ENCODE peak calls at places on chromosomes 11 and 22, in five cellular contexts. G, D, C, O and W are unnamed samples.

GRCh38 chr22:25477358-25477757 is 87.1 kb upstream of the GRK3 start:
- DNase-seq in G (no peak), D (no peak), C (no peak), O (no peak), W (no peak)

GRCh38 chr22:45478108-45478771 is 24.4 kb upstream of the FBLN1 start:
- DNase-seq in G (no peak), D (peak), C (no peak), O (peak), W (no peak)

GRCh38 chr11:70265341-70265740 is 5.1 kb upstream of the PPFIA1 start:
- DNase-seq in G (no peak), D (no peak), C (no peak), O (no peak), W (peak)

GRCh38 chr11:94020777-94021615 is at the start of gene HEPHL1:
- DNase-seq in G (no peak), D (no peak), C (no peak), O (no peak), W (no peak)

GRCh38 chr11:36744375-36745168 is 146.5 kb upstream of the RAG2 start:
- DNase-seq in G (peak), D (peak), C (peak), O (peak), W (peak)

GRCh38 chr11:70251583-70252285 is 18.8 kb upstream of the PPFIA1 start:
- DNase-seq in G (no peak), D (no peak), C (no peak), O (no peak), W (no peak)

GRCh38 chr11:117912497-117912896 is 16.7 kb downstream of the TMPRSS13 start:
- DNase-seq in G (peak), D (no peak), C (peak), O (no peak), W (no peak)

GRCh38 chr11:104625246-104625645 is 273.0 kb downstream of the CASP12 start:
- DNase-seq in G (no peak), D (peak), C (no peak), O (peak), W (no peak)

GRCh38 chr11:86230921-86231320 is 13.6 kb upstream of the EED start:
- DNase-seq in G (no peak), D (no peak), C (no peak), O (no peak), W (no peak)

GRCh38 chr11:118892964-118893363 is 9.3 kb downstream of the CXCR5 start:
- DNase-seq in G (no peak), D (no peak), C (no peak), O (no peak), W (no peak)

GRCh38 chr11:99015634-99016454 is 4.9 kb upstream of the CNTN5 start:
- DNase-seq in G (no peak), D (peak), C (no peak), O (peak), W (peak)

GRCh38 chr11:105298174-105298573 is 158.6 kb upstream of the CARD18 start:
- DNase-seq in G (no peak), D (no peak), C (no peak), O (no peak), W (no peak)

GRCh38 chr11:71381781-71382505 is 66.2 kb downstream of the DHCR7 start:
- DNase-seq in G (no peak), D (no peak), C (peak), O (no peak), W (no peak)

GRCh38 chr22:31235076-31235475 is 23.0 kb downstream of the LIMK2 start:
- DNase-seq in G (no peak), D (peak), C (no peak), O (no peak), W (no peak)

GRCh38 chr11:63952570-63952969 is 13.8 kb downstream of the NAA40 start:
- DNase-seq in G (no peak), D (no peak), C (no peak), O (no peak), W (no peak)

GRCh38 chr11:12817681-12818332 is 143.6 kb downstream of the TEAD1 start:
- DNase-seq in G (no peak), D (no peak), C (no peak), O (peak), W (no peak)

GRCh38 chr11:64998690-64999431 is 2.1 kb upstream of the BATF2 start:
- DNase-seq in G (no peak), D (no peak), C (no peak), O (no peak), W (no peak)

GRCh38 chr11:36142439-36142838 is 146.8 kb downstream of the COMMD9 start:
- DNase-seq in G (no peak), D (no peak), C (no peak), O (no peak), W (no peak)

GRCh38 chr11:88384678-88385015 is 47.1 kb upstream of the CTSC start:
- DNase-seq in G (no peak), D (peak), C (no peak), O (no peak), W (no peak)

GRCh38 chr11:67055812-67056211 is 835 bp upstream of the RHOD start:
- DNase-seq in G (no peak), D (peak), C (no peak), O (no peak), W (no peak)

GRCh38 chr22:17777005-17777716 is 2.9 kb upstream of the BID start:
- DNase-seq in G (peak), D (no peak), C (peak), O (no peak), W (peak)

GRCh38 chr22:30181459-30182353 is 64.9 kb downstream of the LIF start:
- DNase-seq in G (no peak), D (no peak), C (no peak), O (no peak), W (no peak)

GRCh38 chr11:79353706-79354105 is 87.1 kb downstream of the TENM4 start:
- DNase-seq in G (no peak), D (no peak), C (no peak), O (peak), W (no peak)

GRCh38 chr22:28333106-28333505 is 346.5 kb downstream of the TTC28 start:
- DNase-seq in G (no peak), D (no peak), C (no peak), O (no peak), W (no peak)

GRCh38 chr11:60985991-60986915 is 14.8 kb downstream of the CD6 start:
- DNase-seq in G (no peak), D (no peak), C (peak), O (peak), W (no peak)

GRCh38 chr11:75849917-75850316 is 34.9 kb downstream of the UVRAG start:
- DNase-seq in G (no peak), D (no peak), C (no peak), O (no peak), W (no peak)

GRCh38 chr11:12361650-12362049 is 15.7 kb upstream of the PARVA start:
- DNase-seq in G (no peak), D (no peak), C (no peak), O (no peak), W (no peak)

GRCh38 chr11:117819096-117820040 is 5.2 kb downstream of the FXYD2 start:
- DNase-seq in G (peak), D (peak), C (no peak), O (peak), W (peak)

DNA sequence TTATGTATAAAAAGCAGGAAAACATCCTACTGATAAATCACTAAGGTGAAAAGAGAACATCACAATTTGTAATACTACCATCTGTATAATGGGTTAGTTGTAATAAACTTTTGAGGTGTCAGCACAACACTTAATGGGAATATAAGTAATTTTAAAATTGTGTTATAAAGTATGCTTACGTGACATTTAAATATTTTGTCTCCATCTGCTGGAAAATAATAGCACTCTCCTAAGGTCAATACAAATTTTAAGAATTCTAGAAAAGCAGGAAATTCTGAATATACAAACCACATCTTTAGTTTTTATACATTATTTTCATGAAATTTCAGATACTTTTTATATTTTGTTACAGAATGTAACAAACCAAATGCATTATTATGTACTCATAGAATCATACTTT is 19.5 kb downstream of the CWF19L2 start:
- DNase-seq in G (no peak), D (no peak), C (no peak), O (no peak), W (no peak)
- TF ChIP-seq CTCF in G (no peak), D (no peak), C (no peak), O (no peak), W (no peak)

GRCh38 chr11:47553417-47553746 is 450 bp upstream of the CELF1 start:
- DNase-seq in G (no peak), D (peak), C (no peak), O (no peak), W (no peak)

GRCh38 chr11:47552581-47553416 is at the start of gene CELF1:
- DNase-seq in G (peak), D (peak), C (peak), O (peak), W (peak)

GRCh38 chr11:47552086-47552580 is 799 bp downstream of the CELF1 start:
- DNase-seq in G (peak), D (peak), C (no peak), O (peak), W (no peak)

GRCh38 chr11:47550288-47551052 is 2.5 kb downstream of the CELF1 start:
- DNase-seq in G (no peak), D (no peak), C (no peak), O (peak), W (no peak)

GRCh38 chr11:47551086-47551485 is 1.8 kb downstream of the CELF1 start:
- DNase-seq in G (no peak), D (no peak), C (no peak), O (peak), W (peak)
- TF ChIP-seq CTCF in G (no peak), D (peak), C (no peak), O (peak), W (no peak)

GRCh38 chr11:1807628-1807995 is 27.2 kb upstream of the SYT8 start:
- DNase-seq in G (no peak), D (no peak), C (no peak), O (no peak), W (no peak)
- TF ChIP-seq CTCF in G (no peak), D (no peak), C (no peak), O (no peak), W (no peak)

GRCh38 chr22:49166211-49166610 is 661.5 kb downstream of the BRD1 start:
- DNase-seq in G (no peak), D (no peak), C (no peak), O (no peak), W (no peak)

GRCh38 chr22:49169074-49169744 is 658.5 kb downstream of the BRD1 start:
- DNase-seq in G (no peak), D (no peak), C (no peak), O (no peak), W (no peak)

GRCh38 chr22:49166746-49167145 is 660.9 kb downstream of the BRD1 start:
- DNase-seq in G (no peak), D (no peak), C (no peak), O (no peak), W (no peak)

GRCh38 chr22:49168219-49168813 is 659.4 kb downstream of the BRD1 start:
- DNase-seq in G (no peak), D (no peak), C (no peak), O (no peak), W (no peak)

GRCh38 chr22:49170053-49170452 is 657.6 kb downstream of the BRD1 start:
- DNase-seq in G (no peak), D (no peak), C (no peak), O (no peak), W (no peak)
- TF ChIP-seq CTCF in G (no peak), D (no peak), C (no peak), O (no peak), W (no peak)

DNA sequence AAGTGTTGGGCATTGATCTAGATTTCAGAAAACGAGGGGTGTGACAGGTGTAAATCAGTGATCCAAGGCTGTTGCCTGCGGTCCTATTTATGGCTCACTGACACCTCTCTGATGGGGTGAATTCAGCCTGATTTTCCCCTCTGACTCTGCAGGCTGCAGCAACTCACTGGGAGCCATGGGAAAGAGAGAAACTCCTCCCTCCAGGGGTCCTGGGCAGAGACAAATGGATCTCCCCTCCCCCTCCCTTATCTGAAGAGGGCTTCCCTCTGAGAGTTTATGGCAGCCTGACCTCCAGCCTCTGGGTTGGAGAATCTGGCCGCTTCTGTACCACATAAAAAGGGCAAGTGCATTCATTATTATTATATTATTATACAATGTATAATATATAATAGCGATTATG is 1.8 kb upstream of the PKNOX2 start:
- DNase-seq in G (no peak), D (no peak), C (no peak), O (no peak), W (no peak)
- TF ChIP-seq CTCF in G (no peak), D (no peak), C (no peak), O (no peak), W (no peak)